ENCODE peak calls at places on chromosome 12, in four cellular contexts. One of them, this sample, is unnamed.

GRCh38 chr12:51683763-51684357 is 92.8 kb downstream of the SCN8A start:
- DNase-seq in testis: no peak
- DNase-seq in GM10248: no peak
- DNase-seq in neural progenitor cell: no peak
- DNase-seq in this sample: peak

GRCh38 chr12:113261847-113262470 is 40.7 kb downstream of the TPCN1 start:
- DNase-seq in testis: no peak
- DNase-seq in GM10248: no peak
- DNase-seq in neural progenitor cell: no peak
- DNase-seq in this sample: no peak

GRCh38 chr12:121391619-121392324 is 8.1 kb upstream of the RNF34 start:
- DNase-seq in testis: no peak
- DNase-seq in GM10248: peak
- DNase-seq in neural progenitor cell: no peak
- DNase-seq in this sample: peak

GRCh38 chr12:41100572-41100971 is 87.5 kb upstream of the PDZRN4 start:
- DNase-seq in testis: no peak
- DNase-seq in GM10248: no peak
- DNase-seq in neural progenitor cell: peak
- DNase-seq in this sample: no peak

GRCh38 chr12:56220611-56221232 is 1.0 kb downstream of the RNF41 start:
- DNase-seq in testis: no peak
- DNase-seq in GM10248: no peak
- DNase-seq in neural progenitor cell: no peak
- DNase-seq in this sample: peak

GRCh38 chr12:111529424-111530368 is 69.4 kb downstream of the ATXN2 start:
- DNase-seq in testis: no peak
- DNase-seq in GM10248: peak
- DNase-seq in neural progenitor cell: peak
- DNase-seq in this sample: peak

GRCh38 chr12:61676520-61676919 is 583.7 kb upstream of the USP15 start:
- DNase-seq in testis: no peak
- DNase-seq in GM10248: no peak
- DNase-seq in neural progenitor cell: no peak
- DNase-seq in this sample: no peak

GRCh38 chr12:80936642-80937390 is 918 bp downstream of the LIN7A start:
- DNase-seq in testis: peak
- DNase-seq in GM10248: peak
- DNase-seq in neural progenitor cell: peak
- DNase-seq in this sample: no peak

GRCh38 chr12:108685469-108686247 is 45.7 kb downstream of the CORO1C start:
- DNase-seq in testis: no peak
- DNase-seq in GM10248: no peak
- DNase-seq in neural progenitor cell: no peak
- DNase-seq in this sample: no peak

GRCh38 chr12:43776498-43776897 is 17.7 kb downstream of the IRAK4 start:
- DNase-seq in testis: no peak
- DNase-seq in GM10248: peak
- DNase-seq in neural progenitor cell: peak
- DNase-seq in this sample: peak

GRCh38 chr12:53719649-53720048 is 7.6 kb downstream of the CALCOCO1 start:
- DNase-seq in testis: no peak
- DNase-seq in GM10248: no peak
- DNase-seq in neural progenitor cell: peak
- DNase-seq in this sample: peak

GRCh38 chr12:109222496-109222895 is 86.6 kb downstream of the FOXN4 start:
- DNase-seq in testis: no peak
- DNase-seq in GM10248: no peak
- DNase-seq in neural progenitor cell: no peak
- DNase-seq in this sample: no peak

GRCh38 chr12:124769166-124769530 is 94.5 kb downstream of the SCARB1 start:
- DNase-seq in testis: no peak
- DNase-seq in GM10248: no peak
- DNase-seq in neural progenitor cell: no peak
- DNase-seq in this sample: no peak

GRCh38 chr12:124772467-124773170 is 91.0 kb downstream of the SCARB1 start:
- DNase-seq in testis: no peak
- DNase-seq in GM10248: no peak
- DNase-seq in neural progenitor cell: no peak
- DNase-seq in this sample: no peak

GRCh38 chr12:124771462-124772361 is 92.0 kb downstream of the SCARB1 start:
- DNase-seq in testis: peak
- DNase-seq in GM10248: peak
- DNase-seq in neural progenitor cell: peak
- DNase-seq in this sample: peak

GRCh38 chr12:124769881-124770512 is 93.7 kb downstream of the SCARB1 start:
- DNase-seq in testis: no peak
- DNase-seq in GM10248: no peak
- DNase-seq in neural progenitor cell: no peak
- DNase-seq in this sample: no peak

DNA sequence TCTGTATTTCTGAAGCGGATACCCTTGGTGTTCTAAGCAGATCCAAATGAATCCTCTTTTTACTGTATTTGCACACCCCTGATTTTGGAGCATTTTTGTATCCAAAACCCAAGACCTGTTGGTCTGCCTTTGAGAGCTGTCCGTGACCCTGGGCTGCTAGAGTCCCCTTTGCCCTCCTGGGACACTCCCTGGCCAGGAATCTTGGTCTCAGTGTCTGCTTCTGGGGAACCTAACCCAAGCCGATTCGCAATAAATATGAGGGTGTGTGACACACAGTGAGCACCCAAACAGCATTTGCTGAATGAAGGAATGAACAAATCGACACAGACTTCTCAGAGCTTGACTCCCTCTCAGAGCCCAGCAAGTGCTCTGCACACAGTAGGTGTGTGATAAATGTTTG is 92.9 kb downstream of the SCARB1 start:
- DNase-seq in testis: no peak
- DNase-seq in GM10248: no peak
- DNase-seq in neural progenitor cell: no peak
- DNase-seq in this sample: no peak
- TF ChIP-seq CTCF in testis: no peak
- TF ChIP-seq CTCF in GM10248: no peak
- TF ChIP-seq CTCF in neural progenitor cell: no peak
- TF ChIP-seq CTCF in this sample: no peak

GRCh38 chr12:20513189-20513588 is 144.9 kb downstream of the PDE3A start:
- DNase-seq in testis: no peak
- DNase-seq in GM10248: no peak
- DNase-seq in neural progenitor cell: no peak
- DNase-seq in this sample: no peak

GRCh38 chr12:20507711-20508110 is 139.4 kb downstream of the PDE3A start:
- DNase-seq in testis: no peak
- DNase-seq in GM10248: no peak
- DNase-seq in neural progenitor cell: no peak
- DNase-seq in this sample: no peak

GRCh38 chr12:20508962-20509361 is 140.6 kb downstream of the PDE3A start:
- DNase-seq in testis: no peak
- DNase-seq in GM10248: no peak
- DNase-seq in neural progenitor cell: no peak
- DNase-seq in this sample: no peak

GRCh38 chr12:20508362-20508761 is 140.0 kb downstream of the PDE3A start:
- DNase-seq in testis: no peak
- DNase-seq in GM10248: no peak
- DNase-seq in neural progenitor cell: no peak
- DNase-seq in this sample: peak

DNA sequence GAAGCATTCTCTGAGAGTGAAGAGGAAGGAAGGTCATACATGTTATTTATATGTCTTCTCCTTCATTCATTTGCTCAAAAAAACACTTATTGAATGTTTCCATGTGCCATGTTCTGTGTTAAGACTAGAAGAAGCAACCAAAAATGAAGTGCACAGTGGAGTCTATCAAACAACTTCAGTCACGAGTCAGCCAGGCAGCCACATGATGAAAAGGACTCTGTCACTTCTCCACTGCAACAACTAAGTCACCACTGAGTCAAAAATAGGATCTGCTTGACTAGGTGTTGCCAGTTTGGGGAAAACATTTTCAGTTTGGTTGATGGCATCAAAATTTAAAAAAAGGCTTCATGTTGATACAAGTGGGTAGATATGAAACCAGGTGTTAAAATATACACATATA is 142.5 kb downstream of the PDE3A start:
- DNase-seq in testis: no peak
- DNase-seq in GM10248: no peak
- DNase-seq in neural progenitor cell: no peak
- DNase-seq in this sample: no peak
- TF ChIP-seq CTCF in testis: no peak
- TF ChIP-seq CTCF in GM10248: no peak
- TF ChIP-seq CTCF in neural progenitor cell: no peak
- TF ChIP-seq CTCF in this sample: no peak

DNA sequence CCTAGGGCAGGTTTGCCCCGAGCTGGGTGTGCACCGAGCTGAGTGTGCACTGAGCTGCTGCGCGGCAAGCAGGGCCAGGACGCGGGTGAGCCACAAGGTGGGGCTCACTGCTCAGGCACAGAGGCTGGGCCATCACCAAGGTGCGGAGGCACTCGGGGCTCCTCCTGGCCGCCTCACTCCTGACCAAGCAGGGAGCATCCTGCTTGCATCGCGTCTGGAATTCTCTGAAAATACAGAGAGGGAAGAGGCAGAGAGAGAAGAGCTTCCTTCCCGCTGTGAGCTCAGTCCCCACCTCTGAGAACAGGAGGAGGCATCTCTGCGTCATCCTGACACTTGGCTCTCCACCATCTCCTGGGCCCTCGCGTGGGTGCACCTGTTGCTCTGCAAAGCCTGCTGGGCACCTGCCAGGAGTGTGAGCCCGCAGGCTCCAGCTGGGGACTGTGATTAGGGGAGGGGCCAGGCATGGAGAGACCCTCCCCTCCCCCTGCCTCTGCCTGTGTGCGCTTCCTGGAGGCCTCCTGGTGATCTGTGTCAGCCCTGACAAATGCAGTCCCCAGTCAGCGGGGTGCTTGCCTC is 116.3 kb downstream of the GLT1D1 start:
- DNase-seq in testis: peak
- DNase-seq in GM10248: peak
- DNase-seq in neural progenitor cell: peak
- DNase-seq in this sample: no peak
- TF ChIP-seq CTCF in testis: peak
- TF ChIP-seq CTCF in GM10248: peak
- TF ChIP-seq CTCF in neural progenitor cell: peak
- TF ChIP-seq CTCF in this sample: no peak

GRCh38 chr12:45260481-45260824 is 44.6 kb downstream of the ANO6 start:
- DNase-seq in testis: no peak
- DNase-seq in GM10248: no peak
- DNase-seq in neural progenitor cell: no peak
- DNase-seq in this sample: no peak

GRCh38 chr12:45254254-45254653 is 38.4 kb downstream of the ANO6 start:
- DNase-seq in testis: no peak
- DNase-seq in GM10248: no peak
- DNase-seq in neural progenitor cell: no peak
- DNase-seq in this sample: no peak

GRCh38 chr12:45260854-45261253 is 45.0 kb downstream of the ANO6 start:
- DNase-seq in testis: no peak
- DNase-seq in GM10248: no peak
- DNase-seq in neural progenitor cell: no peak
- DNase-seq in this sample: no peak

GRCh38 chr12:45259732-45260480 is 44.0 kb downstream of the ANO6 start:
- DNase-seq in testis: no peak
- DNase-seq in GM10248: no peak
- DNase-seq in neural progenitor cell: peak
- DNase-seq in this sample: peak

GRCh38 chr12:45257185-45257585 is 41.3 kb downstream of the ANO6 start:
- DNase-seq in testis: no peak
- DNase-seq in GM10248: peak
- DNase-seq in neural progenitor cell: no peak
- DNase-seq in this sample: no peak
- TF ChIP-seq CTCF in testis: no peak
- TF ChIP-seq CTCF in GM10248: peak
- TF ChIP-seq CTCF in neural progenitor cell: no peak
- TF ChIP-seq CTCF in this sample: no peak

GRCh38 chr12:89528434-89528833 is 2.6 kb upstream of the POC1B start:
- DNase-seq in testis: no peak
- DNase-seq in GM10248: no peak
- DNase-seq in neural progenitor cell: no peak
- DNase-seq in this sample: no peak

GRCh38 chr12:89529738-89530137 is 3.9 kb upstream of the POC1B start:
- DNase-seq in testis: no peak
- DNase-seq in GM10248: peak
- DNase-seq in neural progenitor cell: peak
- DNase-seq in this sample: peak

GRCh38 chr12:89524201-89525001 is at the start of gene GALNT4:
- DNase-seq in testis: peak
- DNase-seq in GM10248: peak
- DNase-seq in neural progenitor cell: peak
- DNase-seq in this sample: peak

GRCh38 chr12:89525002-89525823 is 617 bp upstream of the GALNT4 start:
- DNase-seq in testis: peak
- DNase-seq in GM10248: peak
- DNase-seq in neural progenitor cell: peak
- DNase-seq in this sample: no peak

GRCh38 chr12:89525824-89526770 is at the start of gene POC1B:
- DNase-seq in testis: peak
- DNase-seq in GM10248: peak
- DNase-seq in neural progenitor cell: peak
- DNase-seq in this sample: peak
- TF ChIP-seq CTCF in testis: peak
- TF ChIP-seq CTCF in GM10248: no peak
- TF ChIP-seq CTCF in neural progenitor cell: no peak
- TF ChIP-seq CTCF in this sample: no peak